ENCODE peak calls at places on chromosomes 13 and 19, in ten cellular contexts. One of them, this sample, is unnamed.

GRCh38 chr19:7995756-7996155 is 9.7 kb downstream of the ELAVL1 start:
- DNase-seq in iPS DF 6.9: no peak
- DNase-seq in AG20443: no peak
- DNase-seq in WTC11: no peak
- DNase-seq in CD4-positive, CD25-positive, alpha-beta regulatory T cell: no peak
- DNase-seq in effector CD4-positive, alpha-beta T cell: no peak
- DNase-seq in activated CD8-positive, alpha-beta T cell treated with anti-CD3 and anti-CD28 coated beads, Interleukin-2, amount 10 ng/mL, durations not matched to agents 7 days and 5 days: no peak
- DNase-seq in NCI-H460: no peak
- DNase-seq in fibroblast of mammary gland: no peak
- DNase-seq in Daoy: no peak
- DNase-seq in this sample: no peak

GRCh38 chr19:48959341-48960239 is 4.9 kb downstream of the BAX start:
- DNase-seq in AG20443: no peak
- DNase-seq in activated CD8-positive, alpha-beta T cell treated with anti-CD3 and anti-CD28 coated beads, Interleukin-2, amount 10 ng/mL, durations not matched to agents 7 days and 5 days: peak; percentile 63
- DNase-seq in iPS DF 6.9: no peak
- DNase-seq in effector CD4-positive, alpha-beta T cell: no peak
- DNase-seq in WTC11: no peak
- DNase-seq in NCI-H460: no peak
- DNase-seq in Daoy: no peak
- DNase-seq in fibroblast of mammary gland: no peak
- DNase-seq in CD4-positive, CD25-positive, alpha-beta regulatory T cell: no peak
- DNase-seq in this sample: no peak

GRCh38 chr19:40802300-40803169 is 3.5 kb downstream of the EGLN2 start:
- DNase-seq in fibroblast of mammary gland: no peak
- DNase-seq in activated CD8-positive, alpha-beta T cell treated with anti-CD3 and anti-CD28 coated beads, Interleukin-2, amount 10 ng/mL, durations not matched to agents 7 days and 5 days: no peak
- DNase-seq in CD4-positive, CD25-positive, alpha-beta regulatory T cell: no peak
- DNase-seq in WTC11: no peak
- DNase-seq in iPS DF 6.9: no peak
- DNase-seq in NCI-H460: no peak
- DNase-seq in effector CD4-positive, alpha-beta T cell: no peak
- DNase-seq in Daoy: no peak
- DNase-seq in AG20443: no peak
- DNase-seq in this sample: no peak

GRCh38 chr19:19261350-19262189 is 11.5 kb downstream of the TM6SF2 start:
- DNase-seq in activated CD8-positive, alpha-beta T cell treated with anti-CD3 and anti-CD28 coated beads, Interleukin-2, amount 10 ng/mL, durations not matched to agents 7 days and 5 days: no peak
- DNase-seq in Daoy: no peak
- DNase-seq in WTC11: peak; percentile 79
- DNase-seq in CD4-positive, CD25-positive, alpha-beta regulatory T cell: no peak
- DNase-seq in fibroblast of mammary gland: no peak
- DNase-seq in effector CD4-positive, alpha-beta T cell: no peak
- DNase-seq in iPS DF 6.9: no peak
- DNase-seq in AG20443: no peak
- DNase-seq in NCI-H460: no peak
- DNase-seq in this sample: no peak

GRCh38 chr13:32056316-32056715 is 24.7 kb downstream of the FRY start:
- DNase-seq in CD4-positive, CD25-positive, alpha-beta regulatory T cell: no peak
- DNase-seq in NCI-H460: no peak
- DNase-seq in fibroblast of mammary gland: no peak
- DNase-seq in iPS DF 6.9: no peak
- DNase-seq in WTC11: no peak
- DNase-seq in activated CD8-positive, alpha-beta T cell treated with anti-CD3 and anti-CD28 coated beads, Interleukin-2, amount 10 ng/mL, durations not matched to agents 7 days and 5 days: no peak
- DNase-seq in effector CD4-positive, alpha-beta T cell: no peak
- DNase-seq in Daoy: no peak
- DNase-seq in AG20443: no peak
- DNase-seq in this sample: no peak

GRCh38 chr19:16378291-16378889 is 53.8 kb downstream of the KLF2 start:
- DNase-seq in AG20443: no peak
- DNase-seq in activated CD8-positive, alpha-beta T cell treated with anti-CD3 and anti-CD28 coated beads, Interleukin-2, amount 10 ng/mL, durations not matched to agents 7 days and 5 days: no peak
- DNase-seq in CD4-positive, CD25-positive, alpha-beta regulatory T cell: no peak
- DNase-seq in Daoy: no peak
- DNase-seq in WTC11: no peak
- DNase-seq in effector CD4-positive, alpha-beta T cell: no peak
- DNase-seq in iPS DF 6.9: no peak
- DNase-seq in NCI-H460: no peak
- DNase-seq in fibroblast of mammary gland: no peak
- DNase-seq in this sample: no peak

GRCh38 chr19:22422220-22422619 is at the start of gene ZNF98:
- DNase-seq in effector CD4-positive, alpha-beta T cell: no peak
- DNase-seq in Daoy: peak; percentile 72
- DNase-seq in iPS DF 6.9: no peak
- DNase-seq in fibroblast of mammary gland: no peak
- DNase-seq in CD4-positive, CD25-positive, alpha-beta regulatory T cell: no peak
- DNase-seq in NCI-H460: no peak
- DNase-seq in activated CD8-positive, alpha-beta T cell treated with anti-CD3 and anti-CD28 coated beads, Interleukin-2, amount 10 ng/mL, durations not matched to agents 7 days and 5 days: no peak
- DNase-seq in WTC11: no peak
- DNase-seq in AG20443: no peak
- DNase-seq in this sample: no peak

GRCh38 chr13:46721054-46721453 is 75.9 kb downstream of the ESD start:
- DNase-seq in effector CD4-positive, alpha-beta T cell: peak; percentile 32
- DNase-seq in activated CD8-positive, alpha-beta T cell treated with anti-CD3 and anti-CD28 coated beads, Interleukin-2, amount 10 ng/mL, durations not matched to agents 7 days and 5 days: peak; percentile 61
- DNase-seq in CD4-positive, CD25-positive, alpha-beta regulatory T cell: peak; percentile 45
- DNase-seq in fibroblast of mammary gland: peak; percentile 57
- DNase-seq in NCI-H460: peak; percentile 36
- DNase-seq in AG20443: peak; percentile 48
- DNase-seq in WTC11: peak; percentile 32
- DNase-seq in iPS DF 6.9: peak; percentile 7
- DNase-seq in Daoy: peak; percentile 23
- DNase-seq in this sample: no peak

GRCh38 chr19:5717215-5717614 is 2.7 kb downstream of the LONP1 start:
- DNase-seq in effector CD4-positive, alpha-beta T cell: no peak
- DNase-seq in Daoy: no peak
- DNase-seq in WTC11: no peak
- DNase-seq in activated CD8-positive, alpha-beta T cell treated with anti-CD3 and anti-CD28 coated beads, Interleukin-2, amount 10 ng/mL, durations not matched to agents 7 days and 5 days: no peak
- DNase-seq in NCI-H460: no peak
- DNase-seq in fibroblast of mammary gland: no peak
- DNase-seq in CD4-positive, CD25-positive, alpha-beta regulatory T cell: no peak
- DNase-seq in iPS DF 6.9: no peak
- DNase-seq in AG20443: no peak
- DNase-seq in this sample: no peak

GRCh38 chr13:32228330-32229041 is 86.7 kb downstream of the ZAR1L start:
- DNase-seq in iPS DF 6.9: no peak
- DNase-seq in NCI-H460: no peak
- DNase-seq in CD4-positive, CD25-positive, alpha-beta regulatory T cell: no peak
- DNase-seq in WTC11: no peak
- DNase-seq in effector CD4-positive, alpha-beta T cell: no peak
- DNase-seq in activated CD8-positive, alpha-beta T cell treated with anti-CD3 and anti-CD28 coated beads, Interleukin-2, amount 10 ng/mL, durations not matched to agents 7 days and 5 days: no peak
- DNase-seq in fibroblast of mammary gland: peak; percentile 46
- DNase-seq in Daoy: no peak
- DNase-seq in AG20443: no peak
- DNase-seq in this sample: peak; percentile 21

GRCh38 chr13:76383671-76384461 is 502.3 kb downstream of the KCTD12 start:
- DNase-seq in Daoy: peak; percentile 81
- DNase-seq in NCI-H460: no peak
- DNase-seq in WTC11: no peak
- DNase-seq in CD4-positive, CD25-positive, alpha-beta regulatory T cell: no peak
- DNase-seq in fibroblast of mammary gland: peak; percentile 95
- DNase-seq in activated CD8-positive, alpha-beta T cell treated with anti-CD3 and anti-CD28 coated beads, Interleukin-2, amount 10 ng/mL, durations not matched to agents 7 days and 5 days: no peak
- DNase-seq in AG20443: peak; percentile 71
- DNase-seq in iPS DF 6.9: no peak
- DNase-seq in effector CD4-positive, alpha-beta T cell: no peak
- DNase-seq in this sample: no peak

GRCh38 chr19:1284979-1285736 is 515 bp upstream of the EFNA2 start:
- DNase-seq in fibroblast of mammary gland: no peak
- DNase-seq in iPS DF 6.9: no peak
- DNase-seq in Daoy: no peak
- DNase-seq in WTC11: peak; percentile 54
- DNase-seq in effector CD4-positive, alpha-beta T cell: no peak
- DNase-seq in activated CD8-positive, alpha-beta T cell treated with anti-CD3 and anti-CD28 coated beads, Interleukin-2, amount 10 ng/mL, durations not matched to agents 7 days and 5 days: no peak
- DNase-seq in AG20443: no peak
- DNase-seq in CD4-positive, CD25-positive, alpha-beta regulatory T cell: no peak
- DNase-seq in NCI-H460: no peak
- DNase-seq in this sample: no peak

GRCh38 chr19:834216-834615 is 6.6 kb downstream of the AZU1 start:
- DNase-seq in CD4-positive, CD25-positive, alpha-beta regulatory T cell: no peak
- DNase-seq in activated CD8-positive, alpha-beta T cell treated with anti-CD3 and anti-CD28 coated beads, Interleukin-2, amount 10 ng/mL, durations not matched to agents 7 days and 5 days: no peak
- DNase-seq in Daoy: no peak
- DNase-seq in effector CD4-positive, alpha-beta T cell: no peak
- DNase-seq in AG20443: no peak
- DNase-seq in WTC11: no peak
- DNase-seq in NCI-H460: no peak
- DNase-seq in iPS DF 6.9: no peak
- DNase-seq in fibroblast of mammary gland: no peak
- DNase-seq in this sample: no peak

GRCh38 chr13:75908137-75908536 is 272.0 kb downstream of the LMO7 start:
- DNase-seq in Daoy: peak; percentile 6
- DNase-seq in activated CD8-positive, alpha-beta T cell treated with anti-CD3 and anti-CD28 coated beads, Interleukin-2, amount 10 ng/mL, durations not matched to agents 7 days and 5 days: no peak
- DNase-seq in WTC11: no peak
- DNase-seq in NCI-H460: no peak
- DNase-seq in fibroblast of mammary gland: peak; percentile 30
- DNase-seq in CD4-positive, CD25-positive, alpha-beta regulatory T cell: no peak
- DNase-seq in AG20443: no peak
- DNase-seq in effector CD4-positive, alpha-beta T cell: no peak
- DNase-seq in iPS DF 6.9: no peak
- DNase-seq in this sample: no peak

GRCh38 chr19:7534531-7534980 is 961 bp upstream of the PNPLA6 start:
- DNase-seq in fibroblast of mammary gland: peak; percentile 83
- DNase-seq in activated CD8-positive, alpha-beta T cell treated with anti-CD3 and anti-CD28 coated beads, Interleukin-2, amount 10 ng/mL, durations not matched to agents 7 days and 5 days: peak; percentile 59
- DNase-seq in Daoy: peak; percentile 72
- DNase-seq in AG20443: peak; percentile 86
- DNase-seq in effector CD4-positive, alpha-beta T cell: peak; percentile 21
- DNase-seq in NCI-H460: no peak
- DNase-seq in iPS DF 6.9: no peak
- DNase-seq in WTC11: peak; percentile 74
- DNase-seq in CD4-positive, CD25-positive, alpha-beta regulatory T cell: no peak
- DNase-seq in this sample: peak; percentile 96

GRCh38 chr13:99726261-99726894 is 225.1 kb downstream of the TM9SF2 start:
- DNase-seq in effector CD4-positive, alpha-beta T cell: no peak
- DNase-seq in NCI-H460: no peak
- DNase-seq in WTC11: no peak
- DNase-seq in CD4-positive, CD25-positive, alpha-beta regulatory T cell: no peak
- DNase-seq in fibroblast of mammary gland: no peak
- DNase-seq in Daoy: no peak
- DNase-seq in iPS DF 6.9: no peak
- DNase-seq in AG20443: no peak
- DNase-seq in activated CD8-positive, alpha-beta T cell treated with anti-CD3 and anti-CD28 coated beads, Interleukin-2, amount 10 ng/mL, durations not matched to agents 7 days and 5 days: no peak
- DNase-seq in this sample: no peak

GRCh38 chr19:940591-941291 is 14.9 kb downstream of the ARID3A start:
- DNase-seq in AG20443: peak; percentile 81
- DNase-seq in fibroblast of mammary gland: peak; percentile 42
- DNase-seq in WTC11: no peak
- DNase-seq in activated CD8-positive, alpha-beta T cell treated with anti-CD3 and anti-CD28 coated beads, Interleukin-2, amount 10 ng/mL, durations not matched to agents 7 days and 5 days: peak; percentile 63
- DNase-seq in CD4-positive, CD25-positive, alpha-beta regulatory T cell: peak; percentile 64
- DNase-seq in NCI-H460: peak; percentile 38
- DNase-seq in effector CD4-positive, alpha-beta T cell: peak; percentile 61
- DNase-seq in Daoy: peak; percentile 84
- DNase-seq in iPS DF 6.9: no peak
- DNase-seq in this sample: peak; percentile 83

GRCh38 chr19:45161715-45162463 is 1.1 kb upstream of the NKPD1 start:
- DNase-seq in NCI-H460: peak; percentile 20
- DNase-seq in iPS DF 6.9: no peak
- DNase-seq in WTC11: peak; percentile 79
- DNase-seq in activated CD8-positive, alpha-beta T cell treated with anti-CD3 and anti-CD28 coated beads, Interleukin-2, amount 10 ng/mL, durations not matched to agents 7 days and 5 days: no peak
- DNase-seq in CD4-positive, CD25-positive, alpha-beta regulatory T cell: no peak
- DNase-seq in effector CD4-positive, alpha-beta T cell: no peak
- DNase-seq in fibroblast of mammary gland: peak; percentile 28
- DNase-seq in AG20443: peak; percentile 74
- DNase-seq in Daoy: peak; percentile 52
- DNase-seq in this sample: peak; percentile 59

GRCh38 chr19:16025108-16026101 is 50.9 kb upstream of the TPM4 start:
- DNase-seq in NCI-H460: peak; percentile 48
- DNase-seq in AG20443: peak; percentile 96
- DNase-seq in effector CD4-positive, alpha-beta T cell: no peak
- DNase-seq in WTC11: peak; percentile 67
- DNase-seq in activated CD8-positive, alpha-beta T cell treated with anti-CD3 and anti-CD28 coated beads, Interleukin-2, amount 10 ng/mL, durations not matched to agents 7 days and 5 days: peak; percentile 29
- DNase-seq in CD4-positive, CD25-positive, alpha-beta regulatory T cell: no peak
- DNase-seq in fibroblast of mammary gland: peak; percentile 86
- DNase-seq in iPS DF 6.9: no peak
- DNase-seq in Daoy: peak; percentile 64
- DNase-seq in this sample: peak; percentile 93

GRCh38 chr13:38848360-38848759 is 142.3 kb downstream of the STOML3 start:
- DNase-seq in iPS DF 6.9: no peak
- DNase-seq in fibroblast of mammary gland: no peak
- DNase-seq in Daoy: no peak
- DNase-seq in effector CD4-positive, alpha-beta T cell: no peak
- DNase-seq in AG20443: no peak
- DNase-seq in activated CD8-positive, alpha-beta T cell treated with anti-CD3 and anti-CD28 coated beads, Interleukin-2, amount 10 ng/mL, durations not matched to agents 7 days and 5 days: no peak
- DNase-seq in NCI-H460: no peak
- DNase-seq in WTC11: no peak
- DNase-seq in CD4-positive, CD25-positive, alpha-beta regulatory T cell: no peak
- DNase-seq in this sample: no peak

GRCh38 chr19:30340724-30341595 is 31.2 kb upstream of the ZNF536 start:
- DNase-seq in effector CD4-positive, alpha-beta T cell: no peak
- DNase-seq in Daoy: no peak
- DNase-seq in AG20443: peak; percentile 39
- DNase-seq in activated CD8-positive, alpha-beta T cell treated with anti-CD3 and anti-CD28 coated beads, Interleukin-2, amount 10 ng/mL, durations not matched to agents 7 days and 5 days: no peak
- DNase-seq in WTC11: no peak
- DNase-seq in fibroblast of mammary gland: no peak
- DNase-seq in NCI-H460: no peak
- DNase-seq in CD4-positive, CD25-positive, alpha-beta regulatory T cell: no peak
- DNase-seq in iPS DF 6.9: no peak
- DNase-seq in this sample: no peak

GRCh38 chr19:11256189-11256588 is 6.1 kb downstream of the DOCK6 start:
- DNase-seq in effector CD4-positive, alpha-beta T cell: no peak
- DNase-seq in fibroblast of mammary gland: no peak
- DNase-seq in activated CD8-positive, alpha-beta T cell treated with anti-CD3 and anti-CD28 coated beads, Interleukin-2, amount 10 ng/mL, durations not matched to agents 7 days and 5 days: no peak
- DNase-seq in Daoy: no peak
- DNase-seq in iPS DF 6.9: no peak
- DNase-seq in AG20443: no peak
- DNase-seq in WTC11: no peak
- DNase-seq in CD4-positive, CD25-positive, alpha-beta regulatory T cell: no peak
- DNase-seq in NCI-H460: no peak
- DNase-seq in this sample: no peak

GRCh38 chr13:98171806-98172569 is 5.1 kb downstream of the RNF113B start:
- DNase-seq in Daoy: peak; percentile 41
- DNase-seq in effector CD4-positive, alpha-beta T cell: no peak
- DNase-seq in iPS DF 6.9: no peak
- DNase-seq in WTC11: no peak
- DNase-seq in NCI-H460: no peak
- DNase-seq in fibroblast of mammary gland: peak; percentile 46
- DNase-seq in AG20443: peak; percentile 82
- DNase-seq in CD4-positive, CD25-positive, alpha-beta regulatory T cell: no peak
- DNase-seq in activated CD8-positive, alpha-beta T cell treated with anti-CD3 and anti-CD28 coated beads, Interleukin-2, amount 10 ng/mL, durations not matched to agents 7 days and 5 days: no peak
- DNase-seq in this sample: peak; percentile 41

GRCh38 chr13:33262069-33262487 is 23.5 kb downstream of the STARD13 start:
- DNase-seq in AG20443: no peak
- DNase-seq in effector CD4-positive, alpha-beta T cell: no peak
- DNase-seq in activated CD8-positive, alpha-beta T cell treated with anti-CD3 and anti-CD28 coated beads, Interleukin-2, amount 10 ng/mL, durations not matched to agents 7 days and 5 days: no peak
- DNase-seq in fibroblast of mammary gland: peak; percentile 70
- DNase-seq in CD4-positive, CD25-positive, alpha-beta regulatory T cell: no peak
- DNase-seq in Daoy: peak; percentile 72
- DNase-seq in NCI-H460: no peak
- DNase-seq in iPS DF 6.9: no peak
- DNase-seq in WTC11: peak; percentile 16
- DNase-seq in this sample: no peak

GRCh38 chr13:77113496-77113895 is 86.5 kb upstream of the FBXL3 start:
- DNase-seq in Daoy: no peak
- DNase-seq in effector CD4-positive, alpha-beta T cell: no peak
- DNase-seq in WTC11: no peak
- DNase-seq in AG20443: no peak
- DNase-seq in iPS DF 6.9: no peak
- DNase-seq in NCI-H460: no peak
- DNase-seq in fibroblast of mammary gland: peak; percentile 30
- DNase-seq in activated CD8-positive, alpha-beta T cell treated with anti-CD3 and anti-CD28 coated beads, Interleukin-2, amount 10 ng/mL, durations not matched to agents 7 days and 5 days: no peak
- DNase-seq in CD4-positive, CD25-positive, alpha-beta regulatory T cell: no peak
- DNase-seq in this sample: no peak

GRCh38 chr13:40232321-40232720 is 434.1 kb downstream of the FOXO1 start:
- DNase-seq in effector CD4-positive, alpha-beta T cell: no peak
- DNase-seq in Daoy: no peak
- DNase-seq in CD4-positive, CD25-positive, alpha-beta regulatory T cell: no peak
- DNase-seq in iPS DF 6.9: no peak
- DNase-seq in AG20443: no peak
- DNase-seq in WTC11: no peak
- DNase-seq in fibroblast of mammary gland: no peak
- DNase-seq in activated CD8-positive, alpha-beta T cell treated with anti-CD3 and anti-CD28 coated beads, Interleukin-2, amount 10 ng/mL, durations not matched to agents 7 days and 5 days: no peak
- DNase-seq in NCI-H460: no peak
- DNase-seq in this sample: no peak

GRCh38 chr13:60164490-60164889 is 762 bp upstream of the DIAPH3 start:
- DNase-seq in Daoy: no peak
- DNase-seq in NCI-H460: no peak
- DNase-seq in AG20443: no peak
- DNase-seq in activated CD8-positive, alpha-beta T cell treated with anti-CD3 and anti-CD28 coated beads, Interleukin-2, amount 10 ng/mL, durations not matched to agents 7 days and 5 days: no peak
- DNase-seq in iPS DF 6.9: no peak
- DNase-seq in fibroblast of mammary gland: no peak
- DNase-seq in CD4-positive, CD25-positive, alpha-beta regulatory T cell: peak; percentile 4
- DNase-seq in WTC11: no peak
- DNase-seq in effector CD4-positive, alpha-beta T cell: no peak
- DNase-seq in this sample: no peak

GRCh38 chr19:48695743-48696352 is at the start of gene FUT2:
- DNase-seq in AG20443: no peak
- DNase-seq in iPS DF 6.9: no peak
- DNase-seq in CD4-positive, CD25-positive, alpha-beta regulatory T cell: no peak
- DNase-seq in effector CD4-positive, alpha-beta T cell: no peak
- DNase-seq in activated CD8-positive, alpha-beta T cell treated with anti-CD3 and anti-CD28 coated beads, Interleukin-2, amount 10 ng/mL, durations not matched to agents 7 days and 5 days: no peak
- DNase-seq in WTC11: peak; percentile 70
- DNase-seq in Daoy: no peak
- DNase-seq in NCI-H460: no peak
- DNase-seq in fibroblast of mammary gland: no peak
- DNase-seq in this sample: no peak

This sample was measured in hepatic stellate cell.